ENCODE peak calls at places on chromosomes 3 and 15, in five cellular contexts. P is tibial nerve, N is pancreas, L is fibroblast of lung, J is stomach. Y is an unnamed sample. For H3K27me3, the result is how much of the 10 kb centered on the place peaks cover.

GRCh38 chr15:98077186-98077585 is 116.7 kb downstream of the ARRDC4 start:
- DNase-seq in P (peak), N (no peak), L (no peak), J (no peak), Y (no peak)

GRCh38 chr3:160809453-160809852 is 53.4 kb downstream of the PPM1L start:
- DNase-seq in P (no peak), N (no peak), L (no peak), J (no peak), Y (no peak)

GRCh38 chr3:169323580-169324453 is 339.7 kb downstream of the MECOM start:
- DNase-seq in P (no peak), N (no peak), L (peak), J (no peak), Y (no peak)

GRCh38 chr3:21544076-21544462 is 206.9 kb downstream of the ZNF385D start:
- DNase-seq in P (no peak), N (no peak), L (peak), J (no peak), Y (no peak)

GRCh38 chr15:80780416-80781221 is 1.4 kb downstream of the CEMIP start:
- DNase-seq in P (no peak), N (peak), L (peak), J (peak), Y (peak)

GRCh38 chr3:159102001-159102400 is 300.1 kb downstream of the MFSD1 start:
- DNase-seq in P (no peak), N (no peak), L (no peak), J (no peak), Y (no peak)

GRCh38 chr3:17040322-17040721 is 155.6 kb downstream of the PLCL2 start:
- DNase-seq in P (no peak), N (no peak), L (no peak), J (no peak), Y (no peak)

GRCh38 chr3:38039899-38040261 is 872 bp downstream of the DLEC1 start:
- DNase-seq in P (peak), N (no peak), L (peak), J (peak), Y (peak)

GRCh38 chr15:96735621-96736020 is 405.1 kb downstream of the NR2F2 start:
- DNase-seq in P (no peak), N (no peak), L (no peak), J (no peak), Y (no peak)

GRCh38 chr3:169666079-169666436 is 2.5 kb upstream of the MECOM start:
- DNase-seq in P (no peak), N (peak), L (no peak), J (no peak), Y (no peak)

GRCh38 chr3:151630035-151630434 is 103.7 kb upstream of the AADACL2 start:
- DNase-seq in P (no peak), N (no peak), L (no peak), J (no peak), Y (no peak)

GRCh38 chr3:192831801-192832347 is 85.8 kb downstream of the MB21D2 start:
- DNase-seq in P (no peak), N (no peak), L (peak), J (no peak), Y (no peak)

GRCh38 chr3:192836469-192836820 is 81.2 kb downstream of the MB21D2 start:
- DNase-seq in P (no peak), N (no peak), L (no peak), J (no peak), Y (no peak)

GRCh38 chr3:192833177-192833890 is 84.3 kb downstream of the MB21D2 start:
- DNase-seq in P (no peak), N (no peak), L (peak), J (no peak), Y (no peak)

GRCh38 chr3:192835818-192836468 is 81.7 kb downstream of the MB21D2 start:
- DNase-seq in P (no peak), N (no peak), L (peak), J (no peak), Y (no peak)

GRCh38 chr3:192834428-192834827 is 83.2 kb downstream of the MB21D2 start:
- DNase-seq in P (no peak), N (no peak), L (peak), J (no peak), Y (no peak)
- H3K27ac ChIP-seq in P (no peak), N (no peak), L (no peak), J (no peak), Y (no peak)

GRCh38 chr15:64772964-64773363 is 2.4 kb downstream of the RBPMS2 start:
- DNase-seq in P (no peak), N (no peak), L (no peak), J (no peak), Y (no peak)
- H3K27me3 ChIP-seq in P (under half), N (under half), L (under half), J (under half), Y (under half)

GRCh38 chr3:170690133-170690981 is 104.5 kb upstream of the SLC7A14 start:
- DNase-seq in P (peak), N (peak), L (peak), J (peak), Y (peak)
- H3K27ac ChIP-seq in P (no peak), N (no peak), L (peak), J (no peak), Y (no peak)

GRCh38 chr3:185405243-185405642 is 42.3 kb downstream of the MAP3K13 start:
- DNase-seq in P (no peak), N (no peak), L (no peak), J (no peak), Y (no peak)
- H3K27me3 ChIP-seq in P (under half), N (under half), L (under half), J (under half), Y (under half)

GRCh38 chr3:141544697-141545096 is 57.9 kb downstream of the RASA2 start:
- DNase-seq in P (no peak), N (no peak), L (no peak), J (no peak), Y (no peak)
- H3K27ac ChIP-seq in P (no peak), N (no peak), L (no peak), J (no peak), Y (no peak)

GRCh38 chr15:72307036-72307435 is 12.9 kb downstream of the CELF6 start:
- DNase-seq in P (no peak), N (no peak), L (no peak), J (no peak), Y (no peak)
- H3K27me3 ChIP-seq in P (under half), N (under half), L (under half), J (under half), Y (under half)

DNA sequence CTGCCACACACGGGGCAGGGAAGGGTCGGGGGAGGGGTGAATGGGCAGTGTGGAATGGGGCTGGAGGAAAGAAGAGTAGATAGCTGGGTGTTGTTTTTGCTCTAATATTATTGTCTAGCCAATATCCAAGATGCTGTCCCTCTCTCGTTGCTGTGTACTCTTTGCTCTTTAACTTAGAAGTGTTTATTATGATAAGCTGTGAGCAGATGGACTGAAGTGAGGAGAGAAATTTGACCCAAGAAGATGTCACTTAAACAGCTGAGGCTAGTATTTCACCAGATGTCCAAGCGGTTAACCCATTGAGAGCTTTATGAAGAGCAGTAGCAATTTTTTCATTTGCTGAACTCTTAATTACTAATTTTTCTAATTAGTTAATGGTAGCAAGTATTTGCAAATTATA is 212.2 kb upstream of the TP63 start:
- DNase-seq in P (no peak), N (no peak), L (no peak), J (no peak), Y (no peak)
- H3K27ac ChIP-seq in P (no peak), N (no peak), L (no peak), J (no peak), Y (no peak)

DNA sequence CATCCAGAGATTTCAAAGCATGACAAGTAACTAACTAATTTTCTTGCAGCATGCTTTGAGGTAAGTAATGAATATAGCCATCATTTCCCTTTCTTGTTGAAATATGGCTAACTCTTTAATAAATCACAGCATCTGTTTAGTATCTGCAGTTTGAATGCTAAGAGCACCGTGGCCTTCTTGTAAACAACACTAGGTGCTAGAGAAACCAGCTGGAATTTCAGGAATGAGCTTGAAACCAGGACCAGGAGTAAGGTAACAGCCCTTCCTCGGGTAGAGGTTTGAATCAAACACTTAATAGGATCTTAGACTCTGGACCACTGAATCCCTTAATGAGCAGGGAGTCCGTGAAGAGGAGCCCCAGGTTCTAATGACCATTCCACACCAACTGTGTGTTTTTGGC is 13.6 kb downstream of the CALML4 start:
- DNase-seq in P (no peak), N (no peak), L (no peak), J (no peak), Y (no peak)
- H3K27me3 ChIP-seq in P (under half), N (under half), L (under half), J (under half), Y (under half)